ENCODE peak calls at places on chromosomes 16 and 17, in eight cellular contexts. Q is HCT116, R is H9, A is fibroblast of lung, N is mammary epithelial cell, X is IMR-90, S is GM23338, Z is neural progenitor cell. V is an unnamed sample.

GRCh38 chr16:86923656-86924055 is 345.3 kb downstream of the FOXL1 start:
- DNase-seq in Q (no peak), R (no peak), A (no peak), N (no peak), X (no peak), S (no peak), Z (no peak), V (peak)

GRCh38 chr16:8961811-8962390 is 1.8 kb downstream of the USP7 start:
- DNase-seq in Q (no peak), R (no peak), A (no peak), N (no peak), X (no peak), S (no peak), Z (peak), V (peak)

GRCh38 chr16:10744370-10745030 is 858 bp downstream of the NUBP1 start:
- DNase-seq in Q (no peak), R (no peak), A (no peak), N (no peak), X (peak), S (no peak), Z (no peak), V (peak)

GRCh38 chr16:73048292-73049050 is 543 bp upstream of the ZFHX3 start:
- DNase-seq in Q (no peak), R (no peak), A (peak), N (no peak), X (no peak), S (peak), Z (peak), V (peak)

GRCh38 chr16:23509763-23510153 is 536 bp downstream of the GGA2 start:
- DNase-seq in Q (no peak), R (no peak), A (peak), N (no peak), X (peak), S (peak), Z (peak), V (peak)

GRCh38 chr16:78696797-78697196 is 597.3 kb downstream of the WWOX start:
- DNase-seq in Q (no peak), R (no peak), A (no peak), N (no peak), X (no peak), S (no peak), Z (no peak), V (no peak)

GRCh38 chr16:66603537-66604375 is 748 bp upstream of the CMTM3 start:
- DNase-seq in Q (no peak), R (peak), A (peak), N (peak), X (peak), S (peak), Z (peak), V (peak)

GRCh38 chr17:48952904-48953303 is 8.3 kb upstream of the SNF8 start:
- DNase-seq in Q (no peak), R (no peak), A (no peak), N (no peak), X (no peak), S (no peak), Z (no peak), V (no peak)

GRCh38 chr17:62663304-62663703 is 35.8 kb downstream of the MRC2 start:
- DNase-seq in Q (no peak), R (no peak), A (peak), N (no peak), X (no peak), S (no peak), Z (no peak), V (peak)

DNA sequence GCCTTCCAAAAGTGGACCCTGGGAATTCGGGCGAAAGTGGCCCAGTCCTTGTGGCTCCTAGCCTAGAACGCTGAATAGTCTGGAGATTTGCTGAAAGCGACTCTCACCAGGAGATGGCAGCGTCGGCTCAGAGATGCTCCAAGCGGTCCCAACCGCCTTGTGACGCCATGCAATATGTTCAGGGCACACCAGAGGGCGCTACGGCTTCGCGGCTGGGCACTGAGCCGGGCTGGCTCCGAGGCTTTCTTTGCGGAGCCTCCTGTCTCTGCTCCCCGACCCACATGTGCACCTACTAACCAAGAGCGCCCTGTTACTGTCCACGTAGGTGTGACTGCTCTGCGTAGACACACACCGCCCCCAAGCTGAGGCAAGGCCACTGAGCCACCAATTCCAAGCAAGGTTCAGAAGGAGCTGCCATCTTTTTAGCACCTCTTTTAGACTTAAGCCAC is 36.9 kb downstream of the SYCE1L start:
- DNase-seq in Q (no peak), R (peak), A (peak), N (peak), X (peak), S (peak), Z (peak), V (peak)
- H2AFZ ChIP-seq in Q (peak), R (no peak), A (peak), N (peak), X (peak), S (peak), Z (peak), V (peak)

DNA sequence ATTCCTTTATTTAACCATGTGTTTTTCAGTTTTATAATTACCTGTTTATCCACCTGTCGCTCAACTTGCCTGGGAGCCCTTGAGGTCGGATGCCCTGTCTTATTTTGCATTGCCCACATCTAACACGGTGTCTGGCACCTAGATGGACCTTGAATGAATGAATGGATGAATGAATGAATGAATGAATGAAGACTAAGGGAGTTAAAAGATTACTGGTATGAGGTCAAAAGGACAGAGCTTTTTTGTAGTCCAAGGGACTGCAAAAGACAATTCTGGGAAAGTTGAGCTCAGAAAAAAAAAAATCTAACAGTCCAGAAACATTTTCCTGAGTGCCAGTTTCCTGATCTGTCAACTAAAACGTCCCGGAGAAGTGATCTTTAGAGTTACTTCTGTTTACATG is 244.6 kb upstream of the MYOCD start:
- DNase-seq in Q (no peak), R (no peak), A (no peak), N (no peak), X (no peak), S (no peak), Z (no peak), V (no peak)
- H2AFZ ChIP-seq in Q (no peak), R (no peak), A (no peak), N (no peak), X (no peak), S (no peak), Z (no peak), V (no peak)

DNA sequence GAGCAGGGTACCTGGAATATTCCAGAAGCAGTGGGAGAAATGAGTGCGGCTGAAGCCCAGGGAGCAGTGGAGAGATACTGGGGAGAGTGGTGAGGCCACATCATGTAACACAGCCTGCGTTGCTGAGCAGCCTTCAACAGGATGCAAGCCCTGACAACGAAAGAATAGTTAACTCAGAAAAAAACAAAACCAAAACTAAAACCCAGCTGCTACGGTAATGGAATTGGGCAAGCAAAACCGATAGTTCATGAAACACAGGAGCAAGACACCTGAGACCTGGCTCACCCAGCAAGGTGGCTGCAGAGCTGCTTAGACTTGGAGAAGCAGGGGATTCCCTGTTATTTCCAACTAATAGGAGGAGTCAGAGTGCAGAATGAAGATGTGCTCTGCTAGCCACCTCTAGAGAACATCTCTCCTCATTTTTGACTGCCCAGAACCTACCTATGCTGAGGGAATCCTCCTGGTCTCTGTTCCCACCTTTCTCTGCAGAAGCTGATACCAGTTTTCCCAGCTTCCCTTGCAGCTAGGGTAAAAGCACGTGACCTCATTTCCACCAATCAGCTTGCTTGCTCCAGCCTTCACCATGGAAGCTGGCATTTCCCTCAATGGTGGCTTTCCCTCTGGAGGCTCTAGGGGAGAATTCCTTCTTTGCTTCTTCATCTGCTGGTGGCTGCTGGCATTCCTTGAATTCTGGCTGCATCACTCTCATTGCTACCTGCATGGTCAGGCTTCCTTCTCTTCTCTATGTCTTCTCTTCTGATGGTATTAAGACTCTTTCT is 59.4 kb upstream of the XYLT1 start:
- DNase-seq in Q (no peak), R (no peak), A (no peak), N (no peak), X (no peak), S (no peak), Z (no peak), V (no peak)
- H2AFZ ChIP-seq in Q (no peak), R (no peak), A (no peak), N (no peak), X (no peak), S (no peak), Z (no peak), V (no peak)

GRCh38 chr16:57591086-57591869 is 37.2 kb upstream of the ADGRG1 start:
- DNase-seq in Q (peak), R (peak), A (peak), N (peak), X (peak), S (peak), Z (peak), V (peak)
- H2AFZ ChIP-seq in Q (peak), R (no peak), A (no peak), N (peak), X (peak), S (no peak), Z (peak), V (peak)

DNA sequence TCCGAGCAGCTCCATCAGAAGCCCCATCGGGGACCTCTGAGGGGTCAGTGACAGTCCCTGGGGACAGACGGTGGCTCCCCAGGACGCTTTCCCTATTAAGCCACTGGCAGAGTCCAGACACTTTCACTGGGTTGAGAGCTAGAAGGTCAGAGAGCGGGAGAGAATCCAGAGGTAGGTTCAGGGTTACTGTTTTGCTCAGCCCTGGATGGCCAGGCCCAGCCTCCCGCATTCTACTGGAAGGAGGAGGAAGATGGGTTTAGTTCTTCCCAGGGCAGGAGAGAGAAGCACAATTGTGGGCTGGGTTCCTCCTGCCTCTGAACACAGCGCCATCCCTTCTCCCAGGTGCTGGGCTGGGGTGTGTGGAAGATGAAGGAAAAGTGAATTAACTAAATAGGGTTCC is 452.8 kb downstream of the SLC39A11 start:
- DNase-seq in Q (no peak), R (no peak), A (no peak), N (no peak), X (no peak), S (no peak), Z (no peak), V (no peak)
- H2AFZ ChIP-seq in Q (no peak), R (no peak), A (no peak), N (no peak), X (no peak), S (peak), Z (no peak), V (no peak)

DNA sequence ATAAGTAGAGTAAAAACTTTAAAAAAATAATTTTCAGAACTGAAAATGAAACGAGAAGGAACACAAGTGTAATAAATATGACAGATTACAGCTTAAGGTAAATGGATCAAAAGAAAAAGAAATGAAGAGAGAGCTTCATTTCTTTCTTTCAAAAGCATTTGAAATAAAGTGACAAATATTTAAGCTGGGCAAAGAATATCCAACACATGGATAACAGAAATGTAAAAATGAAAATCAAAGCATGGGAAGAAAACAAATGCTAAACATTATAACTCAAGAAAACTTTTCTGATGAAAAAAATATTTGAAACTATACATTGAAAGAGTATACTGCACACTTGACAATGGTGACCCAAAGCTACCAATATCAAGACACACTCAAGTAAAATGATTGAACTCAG is 143.6 kb upstream of the IRX5 start:
- DNase-seq in Q (no peak), R (no peak), A (no peak), N (no peak), X (no peak), S (no peak), Z (no peak), V (no peak)
- H2AFZ ChIP-seq in Q (no peak), R (no peak), A (no peak), N (no peak), X (no peak), S (no peak), Z (no peak), V (no peak)

GRCh38 chr17:29677139-29677834 is 54.6 kb upstream of the CORO6 start:
- DNase-seq in Q (no peak), R (no peak), A (peak), N (no peak), X (no peak), S (no peak), Z (no peak), V (peak)

GRCh38 chr17:29674270-29674669 is 51.6 kb upstream of the CORO6 start:
- DNase-seq in Q (no peak), R (no peak), A (no peak), N (no peak), X (no peak), S (no peak), Z (no peak), V (no peak)

GRCh38 chr17:29667969-29668368 is 45.3 kb upstream of the CORO6 start:
- DNase-seq in Q (no peak), R (no peak), A (no peak), N (no peak), X (no peak), S (peak), Z (no peak), V (no peak)

DNA sequence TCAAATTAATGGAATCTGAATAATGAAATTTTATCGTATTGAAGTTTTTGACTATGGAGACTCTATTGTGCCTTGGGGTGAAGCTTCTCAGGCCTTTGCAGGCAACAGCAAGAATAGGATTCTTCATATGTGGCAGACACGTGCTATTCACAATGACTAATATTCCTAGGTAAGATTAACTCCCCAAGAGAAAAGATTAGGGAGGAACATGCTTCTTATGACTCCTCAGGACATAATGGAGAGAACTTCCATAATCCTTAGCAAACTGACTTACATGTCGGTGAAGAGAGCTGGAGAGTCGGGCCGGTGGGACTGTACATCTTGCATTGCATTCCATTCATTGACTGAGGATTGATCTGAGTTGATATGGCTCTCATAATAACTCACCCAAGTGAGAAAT is 48.9 kb upstream of the CORO6 start:
- DNase-seq in Q (no peak), R (no peak), A (no peak), N (no peak), X (no peak), S (no peak), Z (no peak), V (no peak)
- H2AFZ ChIP-seq in Q (no peak), R (no peak), A (no peak), N (no peak), X (no peak), S (no peak), Z (no peak), V (no peak)

DNA sequence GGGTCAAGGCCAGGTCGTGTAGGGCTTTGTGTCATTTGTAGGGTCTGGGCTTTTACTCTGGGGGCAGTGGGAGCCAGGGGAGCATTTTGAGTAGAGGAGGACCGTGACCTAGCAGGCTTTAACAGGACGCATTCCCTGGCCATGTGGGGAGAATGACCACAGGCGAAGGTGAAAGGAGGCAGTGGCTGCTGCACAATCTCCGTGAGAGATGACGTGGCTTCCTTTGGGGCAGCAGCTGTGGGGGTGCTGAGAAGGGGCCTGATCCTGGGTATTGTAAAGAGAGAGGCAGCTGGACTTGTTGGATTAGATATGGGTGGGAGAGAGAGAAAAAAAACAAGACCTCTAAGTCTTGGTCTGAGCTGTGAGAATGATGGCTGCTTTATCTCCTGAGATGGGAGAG is 46.0 kb downstream of the KATNIP start:
- DNase-seq in Q (no peak), R (no peak), A (no peak), N (no peak), X (peak), S (no peak), Z (no peak), V (no peak)
- H2AFZ ChIP-seq in Q (no peak), R (no peak), A (no peak), N (no peak), X (no peak), S (no peak), Z (no peak), V (no peak)

GRCh38 chr17:32323784-32324590 is 18.0 kb downstream of the C17orf75 start:
- DNase-seq in Q (no peak), R (no peak), A (no peak), N (peak), X (peak), S (no peak), Z (peak), V (peak)
- H2AFZ ChIP-seq in Q (no peak), R (no peak), A (peak), N (peak), X (peak), S (no peak), Z (peak), V (peak)

DNA sequence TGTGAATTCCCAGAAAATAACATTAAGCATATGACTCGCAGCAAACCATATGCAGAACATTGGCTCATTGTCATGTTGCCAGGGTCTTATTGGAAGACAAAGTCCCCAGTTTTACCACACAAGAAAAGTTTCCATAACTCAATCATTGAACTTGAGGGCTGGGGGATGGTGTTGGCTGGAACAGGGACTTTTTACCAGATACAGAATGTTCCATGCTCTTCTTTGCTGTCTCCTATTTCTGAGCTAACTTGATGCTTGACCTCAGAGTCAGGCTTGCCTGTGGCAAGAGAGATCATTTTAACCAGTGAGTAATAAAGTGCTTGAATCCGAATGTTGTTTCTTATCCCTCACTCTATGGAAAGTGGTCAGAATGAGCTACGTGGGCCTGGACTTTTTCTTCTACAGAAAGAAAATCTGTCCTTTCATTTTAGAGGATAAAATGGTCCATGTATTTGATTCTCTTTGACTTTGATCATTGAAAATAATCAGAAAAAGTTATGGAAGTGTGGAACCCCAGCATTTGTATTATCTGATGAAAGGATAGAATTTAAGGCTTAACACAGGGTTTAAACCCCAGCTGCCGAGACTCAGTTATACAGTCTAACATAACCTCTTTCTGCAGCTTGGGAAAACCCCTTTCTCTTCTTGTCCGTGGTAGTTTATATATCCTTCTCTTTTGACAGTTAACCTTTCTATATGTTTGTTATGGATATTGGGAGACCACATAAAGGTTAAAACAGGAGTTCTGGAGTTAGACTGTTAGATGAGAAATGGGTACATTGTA is 67.0 kb downstream of the TUBD1 start:
- DNase-seq in Q (no peak), R (no peak), A (peak), N (peak), X (peak), S (no peak), Z (no peak), V (peak)
- H2AFZ ChIP-seq in Q (no peak), R (no peak), A (no peak), N (peak), X (peak), S (no peak), Z (no peak), V (peak)